ENCODE peak calls at places on chromosomes 3 and 15, in nine cellular contexts. One of them, this sample, is unnamed.

GRCh38 chr3:101824691-101825090 is 24.6 kb upstream of the NFKBIZ start:
- DNase-seq in GM04504: no peak
- DNase-seq in AG04450: no peak
- DNase-seq in cardiac fibroblast: peak
- DNase-seq in tibial nerve: no peak
- DNase-seq in neural crest cell: no peak
- DNase-seq in memory B cell: no peak
- DNase-seq in NCI-H1694 treated with DMSO at 0.1 percent for 48 hours: no peak
- DNase-seq in activated CD8-positive, alpha-beta T cell treated with anti-CD3 and anti-CD28 coated beads for 36 hours: no peak
- DNase-seq in this sample: no peak

GRCh38 chr3:114133947-114134346 is 44.9 kb downstream of the DRD3 start:
- DNase-seq in NCI-H1694 treated with DMSO at 0.1 percent for 48 hours: no peak
- DNase-seq in neural crest cell: no peak
- DNase-seq in memory B cell: no peak
- DNase-seq in cardiac fibroblast: no peak
- DNase-seq in AG04450: no peak
- DNase-seq in tibial nerve: no peak
- DNase-seq in GM04504: no peak
- DNase-seq in activated CD8-positive, alpha-beta T cell treated with anti-CD3 and anti-CD28 coated beads for 36 hours: no peak
- DNase-seq in this sample: no peak

GRCh38 chr3:193605876-193606275 is 12.9 kb downstream of the OPA1 start:
- DNase-seq in memory B cell: peak
- DNase-seq in tibial nerve: peak
- DNase-seq in GM04504: no peak
- DNase-seq in NCI-H1694 treated with DMSO at 0.1 percent for 48 hours: peak
- DNase-seq in AG04450: no peak
- DNase-seq in neural crest cell: peak
- DNase-seq in activated CD8-positive, alpha-beta T cell treated with anti-CD3 and anti-CD28 coated beads for 36 hours: peak
- DNase-seq in cardiac fibroblast: peak
- DNase-seq in this sample: no peak

GRCh38 chr3:42970557-42970956 is 8.6 kb upstream of the GASK1A start:
- DNase-seq in tibial nerve: no peak
- DNase-seq in activated CD8-positive, alpha-beta T cell treated with anti-CD3 and anti-CD28 coated beads for 36 hours: no peak
- DNase-seq in neural crest cell: no peak
- DNase-seq in GM04504: no peak
- DNase-seq in NCI-H1694 treated with DMSO at 0.1 percent for 48 hours: no peak
- DNase-seq in memory B cell: no peak
- DNase-seq in AG04450: no peak
- DNase-seq in cardiac fibroblast: no peak
- DNase-seq in this sample: no peak

GRCh38 chr3:9715127-9715526 is 11.5 kb downstream of the CPNE9 start:
- DNase-seq in tibial nerve: no peak
- DNase-seq in AG04450: no peak
- DNase-seq in cardiac fibroblast: no peak
- DNase-seq in memory B cell: no peak
- DNase-seq in NCI-H1694 treated with DMSO at 0.1 percent for 48 hours: no peak
- DNase-seq in neural crest cell: no peak
- DNase-seq in activated CD8-positive, alpha-beta T cell treated with anti-CD3 and anti-CD28 coated beads for 36 hours: no peak
- DNase-seq in GM04504: no peak
- DNase-seq in this sample: no peak

GRCh38 chr3:109089265-109089664 is 28.7 kb downstream of the MORC1 start:
- DNase-seq in cardiac fibroblast: no peak
- DNase-seq in activated CD8-positive, alpha-beta T cell treated with anti-CD3 and anti-CD28 coated beads for 36 hours: no peak
- DNase-seq in AG04450: no peak
- DNase-seq in memory B cell: no peak
- DNase-seq in NCI-H1694 treated with DMSO at 0.1 percent for 48 hours: no peak
- DNase-seq in GM04504: no peak
- DNase-seq in neural crest cell: no peak
- DNase-seq in tibial nerve: no peak
- DNase-seq in this sample: no peak

GRCh38 chr15:94674251-94674650 is 442.9 kb downstream of the MCTP2 start:
- DNase-seq in NCI-H1694 treated with DMSO at 0.1 percent for 48 hours: no peak
- DNase-seq in tibial nerve: no peak
- DNase-seq in GM04504: no peak
- DNase-seq in cardiac fibroblast: peak
- DNase-seq in neural crest cell: no peak
- DNase-seq in memory B cell: no peak
- DNase-seq in activated CD8-positive, alpha-beta T cell treated with anti-CD3 and anti-CD28 coated beads for 36 hours: no peak
- DNase-seq in AG04450: no peak
- DNase-seq in this sample: no peak

GRCh38 chr3:125374501-125374995 is 577 bp downstream of the ZNF148 start:
- DNase-seq in cardiac fibroblast: peak
- DNase-seq in tibial nerve: peak
- DNase-seq in activated CD8-positive, alpha-beta T cell treated with anti-CD3 and anti-CD28 coated beads for 36 hours: peak
- DNase-seq in AG04450: no peak
- DNase-seq in memory B cell: no peak
- DNase-seq in neural crest cell: peak
- DNase-seq in NCI-H1694 treated with DMSO at 0.1 percent for 48 hours: peak
- DNase-seq in GM04504: no peak
- DNase-seq in this sample: peak

This sample was measured in right cardiac atrium.